ENCODE peak calls at places on chromosomes 12 and 14, in five cellular contexts. One of them, this sample, is unnamed.

GRCh38 chr14:50085570-50086315 is 30.6 kb downstream of the VCPKMT start:
- DNase-seq in Peyer's patch: peak
- DNase-seq in sigmoid colon: no peak
- DNase-seq in lower leg skin: no peak
- DNase-seq in transverse colon: no peak
- DNase-seq in this sample: no peak

GRCh38 chr14:52348796-52349195 is 34.7 kb downstream of the PTGER2 start:
- DNase-seq in Peyer's patch: no peak
- DNase-seq in sigmoid colon: no peak
- DNase-seq in lower leg skin: no peak
- DNase-seq in transverse colon: no peak
- DNase-seq in this sample: no peak

GRCh38 chr12:115941362-115941761 is 336.1 kb downstream of the MED13L start:
- DNase-seq in Peyer's patch: no peak
- DNase-seq in sigmoid colon: no peak
- DNase-seq in lower leg skin: no peak
- DNase-seq in transverse colon: no peak
- DNase-seq in this sample: no peak

GRCh38 chr14:33165144-33165925 is 226.7 kb downstream of the NPAS3 start:
- DNase-seq in Peyer's patch: no peak
- DNase-seq in sigmoid colon: no peak
- DNase-seq in lower leg skin: no peak
- DNase-seq in transverse colon: no peak
- DNase-seq in this sample: no peak

GRCh38 chr14:92920001-92920400 is 2.9 kb upstream of the CHGA start:
- DNase-seq in Peyer's patch: no peak
- DNase-seq in sigmoid colon: no peak
- DNase-seq in lower leg skin: no peak
- DNase-seq in transverse colon: no peak
- DNase-seq in this sample: no peak

GRCh38 chr12:65699251-65699650 is 125.0 kb upstream of the HMGA2 start:
- DNase-seq in Peyer's patch: no peak
- DNase-seq in sigmoid colon: no peak
- DNase-seq in lower leg skin: no peak
- DNase-seq in transverse colon: no peak
- DNase-seq in this sample: no peak

GRCh38 chr14:55071870-55072640 is 20.6 kb downstream of the MAPK1IP1L start:
- DNase-seq in Peyer's patch: no peak
- DNase-seq in sigmoid colon: no peak
- DNase-seq in lower leg skin: no peak
- DNase-seq in transverse colon: no peak
- DNase-seq in this sample: no peak

GRCh38 chr12:16385779-16386646 is 38.6 kb downstream of the MGST1 start:
- DNase-seq in Peyer's patch: no peak
- DNase-seq in sigmoid colon: peak
- DNase-seq in lower leg skin: no peak
- DNase-seq in transverse colon: peak
- DNase-seq in this sample: no peak

GRCh38 chr12:96120359-96121100 is 73.6 kb upstream of the ELK3 start:
- DNase-seq in Peyer's patch: no peak
- DNase-seq in sigmoid colon: no peak
- DNase-seq in lower leg skin: peak
- DNase-seq in transverse colon: peak
- DNase-seq in this sample: no peak

GRCh38 chr14:102917469-102918211 is 4.8 kb upstream of the AMN start:
- DNase-seq in Peyer's patch: peak
- DNase-seq in sigmoid colon: no peak
- DNase-seq in lower leg skin: no peak
- DNase-seq in transverse colon: peak
- DNase-seq in this sample: peak

GRCh38 chr12:120835657-120836056 is 68.5 kb downstream of the SPPL3 start:
- DNase-seq in Peyer's patch: no peak
- DNase-seq in sigmoid colon: no peak
- DNase-seq in lower leg skin: no peak
- DNase-seq in transverse colon: no peak
- DNase-seq in this sample: no peak

DNA sequence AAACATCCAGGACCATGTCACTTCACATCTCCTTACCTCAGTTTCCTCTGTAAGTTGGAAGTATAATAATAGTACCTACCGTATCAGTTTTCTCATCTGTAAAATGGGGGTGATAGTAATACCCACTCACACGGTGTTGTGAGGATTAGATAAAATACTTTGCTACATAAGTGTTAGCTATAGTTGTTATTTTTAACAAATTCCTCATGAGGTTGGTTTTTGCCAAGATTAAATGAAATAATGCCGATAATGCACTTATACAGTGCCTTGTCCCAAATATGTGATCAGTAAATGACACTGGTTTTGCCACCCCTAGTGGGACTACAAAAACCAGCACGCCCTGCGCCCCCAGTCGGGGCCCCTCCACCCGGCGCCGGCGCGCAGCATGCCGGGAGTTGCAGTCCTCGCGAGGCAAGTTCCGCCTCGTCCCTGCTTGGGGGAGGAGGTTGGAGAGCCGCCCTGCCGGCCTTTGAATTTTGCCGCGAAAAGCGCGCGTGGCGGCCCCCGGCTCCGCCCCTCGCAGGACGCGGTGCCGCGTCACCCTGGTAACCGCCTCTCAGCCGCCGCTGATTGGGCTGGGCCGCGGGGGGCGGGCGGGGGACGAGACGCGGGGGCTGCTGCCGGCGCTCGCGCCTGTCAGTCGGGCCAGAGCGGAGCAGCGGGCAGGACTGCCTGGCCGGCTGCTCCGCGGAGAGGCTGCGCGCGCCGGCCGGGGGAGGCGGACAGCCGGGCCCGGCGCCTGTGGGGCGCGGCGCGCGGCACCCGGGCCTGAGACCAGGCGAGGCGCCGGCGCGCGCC is at the start of gene FAM222A:
- DNase-seq in Peyer's patch: peak
- DNase-seq in sigmoid colon: peak
- DNase-seq in lower leg skin: peak
- DNase-seq in transverse colon: peak
- DNase-seq in this sample: peak
- TF ChIP-seq POLR2A in Peyer's patch: peak
- TF ChIP-seq POLR2A in sigmoid colon: no peak
- TF ChIP-seq POLR2A in lower leg skin: no peak
- TF ChIP-seq POLR2A in transverse colon: no peak
- TF ChIP-seq POLR2A in this sample: peak

DNA sequence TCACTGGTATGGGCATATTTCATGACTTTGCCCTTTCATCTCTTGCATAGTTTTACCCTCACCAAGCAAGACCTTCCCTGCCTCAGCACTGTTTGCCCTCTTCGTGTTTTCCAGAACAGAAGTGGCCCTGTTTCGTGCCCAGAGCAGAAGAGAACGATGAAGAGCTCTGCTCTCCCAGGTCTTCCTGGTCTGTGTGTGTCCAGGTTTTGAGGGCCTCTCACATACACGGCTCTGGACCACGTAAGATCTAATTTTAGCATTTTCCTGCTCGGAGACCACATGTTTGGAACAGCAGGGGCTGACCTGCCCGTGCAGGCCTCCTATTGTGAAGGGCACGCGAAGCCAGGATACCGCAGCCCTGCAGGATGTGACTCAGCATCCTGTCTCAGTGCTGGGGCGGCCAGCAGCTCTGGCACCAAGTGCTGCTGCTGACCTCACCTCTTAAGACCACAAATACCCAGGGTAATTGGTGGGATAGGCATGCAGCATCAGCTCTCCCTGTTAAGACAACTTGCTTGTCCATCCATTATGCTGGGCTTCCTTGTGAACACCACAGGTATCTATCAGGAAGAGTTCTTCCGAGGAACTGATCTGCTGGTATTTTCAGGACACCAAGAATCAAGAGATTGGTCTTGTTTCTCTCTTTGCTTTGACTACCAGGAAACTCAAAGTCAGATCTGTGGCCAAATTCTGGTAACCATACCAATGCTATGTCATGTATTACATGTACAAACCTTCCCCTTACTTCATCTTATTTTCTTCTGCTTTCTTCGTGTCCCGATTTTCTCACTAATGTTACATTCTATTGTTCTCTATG is 19.0 kb downstream of the SSH1 start:
- DNase-seq in Peyer's patch: peak
- DNase-seq in sigmoid colon: peak
- DNase-seq in lower leg skin: peak
- DNase-seq in transverse colon: peak
- DNase-seq in this sample: peak
- TF ChIP-seq POLR2A in Peyer's patch: peak
- TF ChIP-seq POLR2A in sigmoid colon: no peak
- TF ChIP-seq POLR2A in lower leg skin: no peak
- TF ChIP-seq POLR2A in transverse colon: peak
- TF ChIP-seq POLR2A in this sample: peak

DNA sequence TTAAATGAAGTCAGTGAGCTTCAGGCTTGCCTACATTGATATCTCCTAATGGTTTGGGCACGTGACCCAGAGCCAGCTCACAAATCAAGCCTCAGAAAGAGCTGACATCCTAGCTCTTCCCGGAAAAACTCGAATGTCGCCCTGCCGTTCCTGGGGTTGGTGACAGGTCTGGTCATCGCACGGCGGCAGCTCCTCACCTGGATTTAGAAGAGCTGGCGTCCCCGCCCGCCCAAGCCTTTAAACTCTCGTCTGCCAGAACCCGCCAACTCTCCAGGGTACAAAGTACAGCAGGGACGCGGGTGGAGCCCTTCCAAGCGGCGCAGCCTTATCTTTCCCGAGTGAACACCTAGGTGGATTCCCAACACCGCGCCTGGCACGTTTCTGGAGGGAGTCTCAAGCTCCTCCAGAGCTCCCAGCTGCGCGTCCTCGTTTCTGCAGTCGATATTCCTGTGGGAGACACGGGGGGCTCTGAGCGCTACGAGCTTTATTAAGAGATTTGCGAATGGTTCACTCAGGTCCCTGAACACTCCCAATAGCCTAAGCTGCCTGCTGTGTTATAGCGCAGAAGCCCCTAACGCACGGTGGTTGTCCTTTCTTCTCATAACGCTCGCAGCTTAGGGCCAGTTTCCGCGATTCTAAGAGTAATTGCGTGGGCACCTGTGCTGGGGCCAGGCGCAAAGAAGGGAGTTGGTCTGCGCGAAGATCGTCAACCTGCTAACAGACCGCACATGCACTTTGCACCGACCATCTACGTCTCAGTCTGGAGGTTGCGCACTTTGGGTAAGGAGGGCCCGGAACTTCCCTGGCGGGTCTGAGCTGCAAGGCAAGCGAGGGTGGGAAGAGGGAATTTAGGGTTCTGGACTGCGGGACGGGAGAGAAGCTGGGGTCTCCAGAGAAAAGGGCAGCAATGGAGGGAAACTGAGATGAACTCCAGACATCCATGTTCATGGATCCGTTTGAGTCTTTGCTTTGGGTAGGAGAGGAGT is at the start of gene SSTR1:
- DNase-seq in Peyer's patch: no peak
- DNase-seq in sigmoid colon: no peak
- DNase-seq in lower leg skin: no peak
- DNase-seq in transverse colon: peak
- DNase-seq in this sample: peak
- TF ChIP-seq POLR2A in Peyer's patch: peak
- TF ChIP-seq POLR2A in sigmoid colon: peak
- TF ChIP-seq POLR2A in lower leg skin: no peak
- TF ChIP-seq POLR2A in transverse colon: peak
- TF ChIP-seq POLR2A in this sample: no peak

GRCh38 chr12:105467710-105468366 is 137.3 kb downstream of the C12orf75 start:
- DNase-seq in Peyer's patch: no peak
- DNase-seq in sigmoid colon: no peak
- DNase-seq in lower leg skin: no peak
- DNase-seq in transverse colon: no peak
- DNase-seq in this sample: no peak

GRCh38 chr12:105468464-105468863 is 138.0 kb downstream of the C12orf75 start:
- DNase-seq in Peyer's patch: no peak
- DNase-seq in sigmoid colon: no peak
- DNase-seq in lower leg skin: no peak
- DNase-seq in transverse colon: no peak
- DNase-seq in this sample: no peak

GRCh38 chr12:105464426-105464825 is 133.9 kb downstream of the C12orf75 start:
- DNase-seq in Peyer's patch: no peak
- DNase-seq in sigmoid colon: no peak
- DNase-seq in lower leg skin: no peak
- DNase-seq in transverse colon: no peak
- DNase-seq in this sample: no peak

GRCh38 chr12:105466901-105467598 is 136.6 kb downstream of the C12orf75 start:
- DNase-seq in Peyer's patch: no peak
- DNase-seq in sigmoid colon: no peak
- DNase-seq in lower leg skin: no peak
- DNase-seq in transverse colon: no peak
- DNase-seq in this sample: no peak

DNA sequence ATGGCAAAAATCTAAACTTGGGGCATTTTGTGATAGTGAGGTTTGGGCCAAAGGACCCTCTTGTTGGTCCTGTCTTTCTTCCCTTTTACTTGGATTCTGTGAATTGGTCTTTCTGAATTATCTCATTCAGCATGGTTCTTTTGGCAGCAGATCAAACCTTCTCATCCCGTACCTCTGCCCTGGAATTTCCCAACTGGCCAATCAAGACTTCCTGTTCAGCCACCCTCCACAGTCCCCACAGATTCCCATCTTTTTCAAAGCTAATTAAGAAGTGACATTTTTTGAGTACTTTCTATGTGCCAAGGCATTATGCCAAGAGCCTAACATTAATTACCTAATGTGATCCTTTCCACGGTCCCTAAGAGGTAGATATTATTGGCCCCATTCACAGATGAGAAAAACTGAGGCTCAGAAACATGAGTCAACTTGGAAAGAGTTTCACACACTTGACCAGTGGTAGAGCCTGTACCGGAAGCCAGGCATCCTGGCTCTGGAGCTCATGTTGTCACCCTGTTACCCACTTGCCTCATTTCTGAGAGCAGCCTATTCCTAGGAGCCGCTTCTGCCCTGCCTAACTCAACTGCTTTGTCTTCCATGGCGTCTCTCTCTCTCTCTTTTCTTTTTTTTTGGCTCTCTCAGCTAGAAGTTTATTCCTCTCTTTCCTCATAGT is 135.9 kb downstream of the C12orf75 start:
- DNase-seq in Peyer's patch: no peak
- DNase-seq in sigmoid colon: no peak
- DNase-seq in lower leg skin: no peak
- DNase-seq in transverse colon: no peak
- DNase-seq in this sample: no peak
- TF ChIP-seq POLR2A in Peyer's patch: no peak
- TF ChIP-seq POLR2A in sigmoid colon: no peak
- TF ChIP-seq POLR2A in lower leg skin: no peak
- TF ChIP-seq POLR2A in transverse colon: no peak
- TF ChIP-seq POLR2A in this sample: no peak

DNA sequence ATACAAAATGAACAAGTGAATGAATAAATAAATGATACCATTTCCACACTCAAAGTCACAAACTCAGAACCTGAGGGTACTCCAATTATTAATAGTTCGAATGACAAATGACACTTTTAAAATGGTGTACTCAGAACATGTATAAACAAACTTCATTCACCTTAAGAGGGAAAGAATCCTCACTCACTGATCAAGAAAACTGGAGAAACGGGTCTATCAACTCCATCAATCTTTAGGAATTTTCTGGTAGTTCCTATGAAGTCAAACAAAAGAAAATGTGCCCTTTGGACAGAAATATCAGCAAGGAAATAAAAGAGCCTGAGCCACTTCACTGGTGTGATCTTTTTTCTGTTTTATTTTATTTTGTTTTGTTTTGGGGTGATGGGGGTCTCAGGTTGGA is 5.2 kb upstream of the NRDE2 start:
- DNase-seq in Peyer's patch: no peak
- DNase-seq in sigmoid colon: no peak
- DNase-seq in lower leg skin: no peak
- DNase-seq in transverse colon: no peak
- DNase-seq in this sample: no peak
- TF ChIP-seq POLR2A in Peyer's patch: no peak
- TF ChIP-seq POLR2A in sigmoid colon: no peak
- TF ChIP-seq POLR2A in lower leg skin: no peak
- TF ChIP-seq POLR2A in transverse colon: no peak
- TF ChIP-seq POLR2A in this sample: no peak

This sample was measured in upper lobe of left lung.